ENCODE peak calls at places on chromosome 15, in five cellular contexts. I is ovary, Y is Calu3, P is globus pallidus, H is bronchial epithelial cell. J is an unnamed sample.

GRCh38 chr15:95018888-95019545 is 787.7 kb downstream of the MCTP2 start:
- DNase-seq in I (no peak), Y (peak; percentile 32), P (no peak), H (peak; percentile 95), J (no peak)

GRCh38 chr15:48190932-48191573 is 412 bp upstream of the CTXN2 start:
- DNase-seq in I (peak; percentile 23), Y (peak; percentile 75), P (peak; percentile 33), H (peak; percentile 54), J (peak; percentile 94)

GRCh38 chr15:67307156-67307555 is 52.6 kb downstream of the IQCH start:
- DNase-seq in I (no peak), Y (no peak), P (no peak), H (peak; percentile 31), J (no peak)

GRCh38 chr15:83108266-83109219 is 1.1 kb downstream of the TM6SF1 start:
- DNase-seq in I (no peak), Y (peak; percentile 14), P (peak; percentile 69), H (peak; percentile 41), J (peak; percentile 77)

GRCh38 chr15:52858388-52859176 is 68.4 kb upstream of the ONECUT1 start:
- DNase-seq in I (no peak), Y (no peak), P (no peak), H (no peak), J (no peak)

GRCh38 chr15:62491642-62492041 is 326.6 kb upstream of the C2CD4B start:
- DNase-seq in I (no peak), Y (no peak), P (no peak), H (no peak), J (no peak)

GRCh38 chr15:81229596-81229995 is 32.9 kb downstream of the IL16 start:
- DNase-seq in I (peak; percentile 38), Y (no peak), P (no peak), H (peak; percentile 2), J (no peak)

GRCh38 chr15:84400820-84401219 is 165.2 kb downstream of the GOLGA6L4 start:
- DNase-seq in I (no peak), Y (no peak), P (no peak), H (no peak), J (no peak)

GRCh38 chr15:101121511-101122090 is 130.2 kb downstream of the CHSY1 start:
- DNase-seq in I (peak; percentile 75), Y (peak; percentile 62), P (peak; percentile 29), H (no peak), J (peak; percentile 91)

GRCh38 chr15:56613826-56614225 is 119.5 kb downstream of the ZNF280D start:
- DNase-seq in I (no peak), Y (no peak), P (no peak), H (no peak), J (no peak)

GRCh38 chr15:51735611-51736010 is 1.8 kb downstream of the LYSMD2 start:
- DNase-seq in I (no peak), Y (no peak), P (no peak), H (no peak), J (no peak)

GRCh38 chr15:56242576-56243116 is 1.0 kb downstream of the RFX7 start:
- DNase-seq in I (no peak), Y (no peak), P (no peak), H (peak; percentile 12), J (no peak)

GRCh38 chr15:32692286-32692685 is 25.5 kb upstream of the GREM1 start:
- DNase-seq in I (no peak), Y (no peak), P (no peak), H (no peak), J (no peak)

GRCh38 chr15:82680200-82681102 is 29.2 kb downstream of the AP3B2 start:
- DNase-seq in I (peak; percentile 60), Y (peak; percentile 88), P (no peak), H (peak; percentile 64), J (no peak)

GRCh38 chr15:73599934-73600333 is 33.3 kb downstream of the NPTN start:
- DNase-seq in I (no peak), Y (peak; percentile 48), P (no peak), H (peak; percentile 82), J (no peak)

GRCh38 chr15:52261498-52262242 is 33.9 kb downstream of the MYO5C start:
- DNase-seq in I (peak; percentile 45), Y (peak; percentile 87), P (peak; percentile 43), H (peak; percentile 87), J (peak; percentile 81)

GRCh38 chr15:21261965-21262850 is 178.1 kb downstream of the POTEB3 start:
- DNase-seq in I (peak; percentile 19), Y (no peak), P (peak; percentile 0), H (no peak), J (peak; percentile 81)

GRCh38 chr15:55872471-55872870 is 120.9 kb downstream of the NEDD4 start:
- DNase-seq in I (no peak), Y (no peak), P (no peak), H (no peak), J (no peak)

GRCh38 chr15:58465070-58465469 is 33.3 kb downstream of the LIPC start:
- DNase-seq in I (no peak), Y (no peak), P (no peak), H (no peak), J (no peak)

GRCh38 chr15:78315686-78316085 is 16.3 kb upstream of the SKIC8 start:
- DNase-seq in I (no peak), Y (peak; percentile 35), P (no peak), H (no peak), J (peak; percentile 40)

GRCh38 chr15:55618396-55618795 is 30.3 kb upstream of the PYGO1 start:
- DNase-seq in I (no peak), Y (no peak), P (no peak), H (no peak), J (no peak)

GRCh38 chr15:64905119-64905831 is 6.4 kb upstream of the ANKDD1A start:
- DNase-seq in I (peak; percentile 73), Y (peak; percentile 80), P (peak; percentile 75), H (peak; percentile 34), J (peak; percentile 93)

GRCh38 chr15:51505251-51505650 is 117.3 kb downstream of the DMXL2 start:
- DNase-seq in I (no peak), Y (no peak), P (no peak), H (no peak), J (no peak)

GRCh38 chr15:82575335-82575734 is 35.1 kb upstream of the RPS17 start:
- DNase-seq in I (no peak), Y (no peak), P (no peak), H (no peak), J (no peak)

GRCh38 chr15:76059320-76060097 is at the start of gene TMEM266:
- DNase-seq in I (no peak), Y (peak; percentile 57), P (peak; percentile 16), H (no peak), J (peak; percentile 77)

GRCh38 chr15:70376929-70377691 is 279.4 kb upstream of the TLE3 start:
- DNase-seq in I (peak; percentile 42), Y (peak; percentile 27), P (no peak), H (peak; percentile 64), J (peak; percentile 83)

GRCh38 chr15:68536331-68537095 is 42.3 kb upstream of the CORO2B start:
- DNase-seq in I (no peak), Y (no peak), P (no peak), H (peak; percentile 30), J (no peak)

GRCh38 chr15:41904487-41905359 is 10.9 kb upstream of the SPTBN5 start:
- DNase-seq in I (peak; percentile 77), Y (peak; percentile 45), P (peak; percentile 53), H (peak; percentile 57), J (peak; percentile 81)

GRCh38 chr15:47212222-47213010 is 504.9 kb upstream of the SEMA6D start:
- DNase-seq in I (no peak), Y (no peak), P (no peak), H (no peak), J (no peak)